ENCODE peak calls at places on chromosome 4, in ten cellular contexts. One of them, this sample, is unnamed.

GRCh38 chr4:39083164-39083563 is 21.1 kb downstream of the KLHL5 start:
- DNase-seq in IMR-90: peak
- DNase-seq in fibroblast of mammary gland: peak
- DNase-seq in T-helper 9 cell: no peak
- DNase-seq in HT1080: peak
- DNase-seq in cardiac fibroblast: peak
- DNase-seq in HL-60: no peak
- DNase-seq in GM13976: no peak
- DNase-seq in central memory CD8-positive, alpha-beta T cell: no peak
- DNase-seq in cerebellar cortex: no peak
- DNase-seq in this sample: no peak

GRCh38 chr4:138192113-138192512 is 50.0 kb downstream of the SLC7A11 start:
- DNase-seq in cerebellar cortex: no peak
- DNase-seq in HL-60: no peak
- DNase-seq in HT1080: peak
- DNase-seq in fibroblast of mammary gland: peak
- DNase-seq in GM13976: no peak
- DNase-seq in cardiac fibroblast: peak
- DNase-seq in T-helper 9 cell: no peak
- DNase-seq in IMR-90: peak
- DNase-seq in central memory CD8-positive, alpha-beta T cell: no peak
- DNase-seq in this sample: no peak

GRCh38 chr4:8004066-8004465 is 64.4 kb upstream of the AFAP1 start:
- DNase-seq in cerebellar cortex: no peak
- DNase-seq in fibroblast of mammary gland: no peak
- DNase-seq in GM13976: no peak
- DNase-seq in IMR-90: no peak
- DNase-seq in T-helper 9 cell: no peak
- DNase-seq in HT1080: no peak
- DNase-seq in central memory CD8-positive, alpha-beta T cell: no peak
- DNase-seq in HL-60: no peak
- DNase-seq in cardiac fibroblast: no peak
- DNase-seq in this sample: no peak

GRCh38 chr4:56907009-56907408 is 691 bp upstream of the REST start:
- DNase-seq in GM13976: no peak
- DNase-seq in cerebellar cortex: no peak
- DNase-seq in IMR-90: no peak
- DNase-seq in T-helper 9 cell: peak
- DNase-seq in cardiac fibroblast: no peak
- DNase-seq in fibroblast of mammary gland: no peak
- DNase-seq in central memory CD8-positive, alpha-beta T cell: no peak
- DNase-seq in HL-60: no peak
- DNase-seq in HT1080: no peak
- DNase-seq in this sample: peak

GRCh38 chr4:141339966-141340365 is 119.3 kb downstream of the ZNF330 start:
- DNase-seq in GM13976: no peak
- DNase-seq in IMR-90: peak
- DNase-seq in HL-60: no peak
- DNase-seq in fibroblast of mammary gland: no peak
- DNase-seq in T-helper 9 cell: no peak
- DNase-seq in cardiac fibroblast: peak
- DNase-seq in HT1080: no peak
- DNase-seq in central memory CD8-positive, alpha-beta T cell: no peak
- DNase-seq in cerebellar cortex: no peak
- DNase-seq in this sample: no peak

GRCh38 chr4:150515135-150515534 is 66.8 kb upstream of the MAB21L2 start:
- DNase-seq in central memory CD8-positive, alpha-beta T cell: no peak
- DNase-seq in cardiac fibroblast: peak
- DNase-seq in HT1080: no peak
- DNase-seq in IMR-90: no peak
- DNase-seq in T-helper 9 cell: no peak
- DNase-seq in HL-60: no peak
- DNase-seq in cerebellar cortex: no peak
- DNase-seq in fibroblast of mammary gland: no peak
- DNase-seq in GM13976: no peak
- DNase-seq in this sample: no peak

GRCh38 chr4:41339812-41340809 is 83.4 kb downstream of the UCHL1 start:
- DNase-seq in HT1080: peak
- DNase-seq in T-helper 9 cell: no peak
- DNase-seq in GM13976: no peak
- DNase-seq in cerebellar cortex: peak
- DNase-seq in IMR-90: peak
- DNase-seq in cardiac fibroblast: no peak
- DNase-seq in central memory CD8-positive, alpha-beta T cell: no peak
- DNase-seq in HL-60: no peak
- DNase-seq in fibroblast of mammary gland: peak
- DNase-seq in this sample: no peak

GRCh38 chr4:152357206-152357605 is 178.7 kb downstream of the FBXW7 start:
- DNase-seq in cardiac fibroblast: peak
- DNase-seq in HL-60: no peak
- DNase-seq in central memory CD8-positive, alpha-beta T cell: no peak
- DNase-seq in T-helper 9 cell: no peak
- DNase-seq in cerebellar cortex: no peak
- DNase-seq in fibroblast of mammary gland: peak
- DNase-seq in IMR-90: peak
- DNase-seq in GM13976: no peak
- DNase-seq in HT1080: peak
- DNase-seq in this sample: no peak

GRCh38 chr4:140937866-140938265 is 181.7 kb upstream of the TBC1D9 start:
- DNase-seq in HT1080: peak
- DNase-seq in HL-60: no peak
- DNase-seq in cerebellar cortex: no peak
- DNase-seq in central memory CD8-positive, alpha-beta T cell: no peak
- DNase-seq in T-helper 9 cell: no peak
- DNase-seq in fibroblast of mammary gland: peak
- DNase-seq in cardiac fibroblast: peak
- DNase-seq in IMR-90: peak
- DNase-seq in GM13976: no peak
- DNase-seq in this sample: no peak

GRCh38 chr4:56253631-56254241 is 133.6 kb downstream of the AASDH start:
- DNase-seq in GM13976: no peak
- DNase-seq in HL-60: no peak
- DNase-seq in central memory CD8-positive, alpha-beta T cell: no peak
- DNase-seq in cardiac fibroblast: no peak
- DNase-seq in cerebellar cortex: no peak
- DNase-seq in IMR-90: no peak
- DNase-seq in T-helper 9 cell: no peak
- DNase-seq in fibroblast of mammary gland: no peak
- DNase-seq in HT1080: no peak
- DNase-seq in this sample: no peak

GRCh38 chr4:159946983-159947645 is 844.2 kb downstream of the RAPGEF2 start:
- DNase-seq in cerebellar cortex: peak
- DNase-seq in central memory CD8-positive, alpha-beta T cell: no peak
- DNase-seq in HL-60: peak
- DNase-seq in HT1080: peak
- DNase-seq in IMR-90: peak
- DNase-seq in GM13976: peak
- DNase-seq in T-helper 9 cell: no peak
- DNase-seq in cardiac fibroblast: peak
- DNase-seq in fibroblast of mammary gland: peak
- DNase-seq in this sample: peak

GRCh38 chr4:83921124-83921523 is 385.2 kb downstream of the GPAT3 start:
- DNase-seq in IMR-90: no peak
- DNase-seq in central memory CD8-positive, alpha-beta T cell: no peak
- DNase-seq in cardiac fibroblast: no peak
- DNase-seq in HL-60: no peak
- DNase-seq in T-helper 9 cell: no peak
- DNase-seq in HT1080: no peak
- DNase-seq in GM13976: no peak
- DNase-seq in fibroblast of mammary gland: no peak
- DNase-seq in cerebellar cortex: no peak
- DNase-seq in this sample: no peak

GRCh38 chr4:26839534-26839951 is 21.1 kb upstream of the STIM2 start:
- DNase-seq in cerebellar cortex: no peak
- DNase-seq in central memory CD8-positive, alpha-beta T cell: no peak
- DNase-seq in HL-60: no peak
- DNase-seq in cardiac fibroblast: no peak
- DNase-seq in HT1080: peak
- DNase-seq in IMR-90: peak
- DNase-seq in GM13976: no peak
- DNase-seq in T-helper 9 cell: no peak
- DNase-seq in fibroblast of mammary gland: peak
- DNase-seq in this sample: no peak

GRCh38 chr4:46389301-46389761 is 597 bp downstream of the GABRA2 start:
- DNase-seq in cerebellar cortex: no peak
- DNase-seq in T-helper 9 cell: no peak
- DNase-seq in central memory CD8-positive, alpha-beta T cell: no peak
- DNase-seq in fibroblast of mammary gland: no peak
- DNase-seq in HL-60: no peak
- DNase-seq in HT1080: no peak
- DNase-seq in IMR-90: no peak
- DNase-seq in GM13976: peak
- DNase-seq in cardiac fibroblast: peak
- DNase-seq in this sample: no peak

GRCh38 chr4:3799496-3799895 is 33.3 kb downstream of the ADRA2C start:
- DNase-seq in GM13976: no peak
- DNase-seq in HL-60: no peak
- DNase-seq in T-helper 9 cell: no peak
- DNase-seq in cardiac fibroblast: no peak
- DNase-seq in fibroblast of mammary gland: no peak
- DNase-seq in HT1080: no peak
- DNase-seq in cerebellar cortex: no peak
- DNase-seq in IMR-90: no peak
- DNase-seq in central memory CD8-positive, alpha-beta T cell: no peak
- DNase-seq in this sample: no peak

GRCh38 chr4:6944311-6945051 is 34.9 kb downstream of the TBC1D14 start:
- DNase-seq in fibroblast of mammary gland: no peak
- DNase-seq in cerebellar cortex: peak
- DNase-seq in central memory CD8-positive, alpha-beta T cell: no peak
- DNase-seq in IMR-90: no peak
- DNase-seq in cardiac fibroblast: peak
- DNase-seq in T-helper 9 cell: no peak
- DNase-seq in GM13976: no peak
- DNase-seq in HT1080: no peak
- DNase-seq in HL-60: no peak
- DNase-seq in this sample: no peak

GRCh38 chr4:173318648-173319211 is 15.4 kb downstream of the HMGB2 start:
- DNase-seq in fibroblast of mammary gland: peak
- DNase-seq in central memory CD8-positive, alpha-beta T cell: no peak
- DNase-seq in HT1080: peak
- DNase-seq in IMR-90: peak
- DNase-seq in GM13976: no peak
- DNase-seq in cardiac fibroblast: peak
- DNase-seq in cerebellar cortex: peak
- DNase-seq in T-helper 9 cell: no peak
- DNase-seq in HL-60: no peak
- DNase-seq in this sample: no peak

GRCh38 chr4:32454482-32454881 is 1734.3 kb downstream of the PCDH7 start:
- DNase-seq in cardiac fibroblast: no peak
- DNase-seq in central memory CD8-positive, alpha-beta T cell: no peak
- DNase-seq in GM13976: no peak
- DNase-seq in IMR-90: no peak
- DNase-seq in cerebellar cortex: no peak
- DNase-seq in HT1080: no peak
- DNase-seq in T-helper 9 cell: no peak
- DNase-seq in HL-60: no peak
- DNase-seq in fibroblast of mammary gland: no peak
- DNase-seq in this sample: no peak

GRCh38 chr4:54553001-54553400 is 104.8 kb upstream of the KIT start:
- DNase-seq in central memory CD8-positive, alpha-beta T cell: no peak
- DNase-seq in GM13976: no peak
- DNase-seq in HL-60: no peak
- DNase-seq in IMR-90: peak
- DNase-seq in fibroblast of mammary gland: peak
- DNase-seq in HT1080: no peak
- DNase-seq in T-helper 9 cell: no peak
- DNase-seq in cerebellar cortex: no peak
- DNase-seq in cardiac fibroblast: peak
- DNase-seq in this sample: no peak

GRCh38 chr4:145613546-145614234 is 5.5 kb upstream of the MMAA start:
- DNase-seq in HL-60: peak
- DNase-seq in fibroblast of mammary gland: no peak
- DNase-seq in cerebellar cortex: no peak
- DNase-seq in HT1080: no peak
- DNase-seq in central memory CD8-positive, alpha-beta T cell: no peak
- DNase-seq in T-helper 9 cell: no peak
- DNase-seq in cardiac fibroblast: no peak
- DNase-seq in GM13976: no peak
- DNase-seq in IMR-90: no peak
- DNase-seq in this sample: peak

GRCh38 chr4:102862747-102863146 is 6.0 kb upstream of the CISD2 start:
- DNase-seq in central memory CD8-positive, alpha-beta T cell: no peak
- DNase-seq in cardiac fibroblast: no peak
- DNase-seq in HT1080: no peak
- DNase-seq in GM13976: no peak
- DNase-seq in IMR-90: no peak
- DNase-seq in fibroblast of mammary gland: no peak
- DNase-seq in cerebellar cortex: no peak
- DNase-seq in HL-60: no peak
- DNase-seq in T-helper 9 cell: no peak
- DNase-seq in this sample: no peak

This sample was measured in GM20000.